ENCODE peak calls at places on chromosomes 13 and 19, in four cellular contexts. One of them, this sample, is unnamed.
A peak's percentile ranks its signal among the peaks of the same experiment; 100 is the strongest.

GRCh38 chr13:45292176-45292575 is 48.8 kb downstream of the TPT1 start:
- DNase-seq in HFFc6: no peak
- DNase-seq in cardiac fibroblast: no peak
- DNase-seq in pancreas: no peak
- DNase-seq in this sample: no peak

GRCh38 chr19:35251456-35251855 is 2.7 kb downstream of the LSR start:
- DNase-seq in pancreas: no peak
- DNase-seq in cardiac fibroblast: no peak
- DNase-seq in HFFc6: no peak
- DNase-seq in this sample: no peak

GRCh38 chr19:52336117-52336811 is at the start of gene ZNF610:
- DNase-seq in HFFc6: no peak
- DNase-seq in pancreas: peak; percentile 86
- DNase-seq in cardiac fibroblast: peak; percentile 88
- DNase-seq in this sample: peak; percentile 67

GRCh38 chr19:35901854-35902661 is at the start of gene HCST:
- DNase-seq in HFFc6: peak; percentile 46
- DNase-seq in cardiac fibroblast: peak; percentile 11
- DNase-seq in pancreas: no peak
- DNase-seq in this sample: no peak

GRCh38 chr13:99335603-99336002 is 28.4 kb upstream of the GPR183 start:
- DNase-seq in HFFc6: no peak
- DNase-seq in pancreas: no peak
- DNase-seq in cardiac fibroblast: peak; percentile 33
- DNase-seq in this sample: no peak

GRCh38 chr19:55454787-55455243 is 6.6 kb downstream of the ISOC2 start:
- DNase-seq in pancreas: no peak
- DNase-seq in cardiac fibroblast: peak; percentile 54
- DNase-seq in HFFc6: peak; percentile 37
- DNase-seq in this sample: peak; percentile 68

GRCh38 chr13:110915874-110916670 is 1.2 kb upstream of the ANKRD10 start:
- DNase-seq in pancreas: no peak
- DNase-seq in cardiac fibroblast: peak; percentile 79
- DNase-seq in HFFc6: peak; percentile 69
- DNase-seq in this sample: no peak

GRCh38 chr19:48292798-48293197 is 22.9 kb downstream of the ZNF114 start:
- DNase-seq in pancreas: no peak
- DNase-seq in HFFc6: peak; percentile 80
- DNase-seq in cardiac fibroblast: peak; percentile 90
- DNase-seq in this sample: no peak

GRCh38 chr13:26075498-26075897 is 23.7 kb upstream of the SHISA2 start:
- DNase-seq in HFFc6: no peak
- DNase-seq in pancreas: no peak
- DNase-seq in cardiac fibroblast: no peak
- DNase-seq in this sample: peak; percentile 30

GRCh38 chr13:26074706-26075105 is 22.9 kb upstream of the SHISA2 start:
- DNase-seq in pancreas: no peak
- DNase-seq in cardiac fibroblast: peak; percentile 65
- DNase-seq in HFFc6: no peak
- DNase-seq in this sample: peak; percentile 62
- TF ChIP-seq CTCF in pancreas: no peak
- TF ChIP-seq CTCF in cardiac fibroblast: peak; percentile 11
- TF ChIP-seq CTCF in HFFc6: no peak
- TF ChIP-seq CTCF in this sample: peak; percentile 13

GRCh38 chr19:44753619-44753931 is 5.1 kb downstream of the BCL3 start:
- DNase-seq in cardiac fibroblast: no peak
- DNase-seq in pancreas: no peak
- DNase-seq in HFFc6: no peak
- DNase-seq in this sample: no peak

GRCh38 chr19:44754743-44755066 is 6.2 kb downstream of the BCL3 start:
- DNase-seq in cardiac fibroblast: no peak
- DNase-seq in pancreas: no peak
- DNase-seq in HFFc6: no peak
- DNase-seq in this sample: no peak

GRCh38 chr19:44752123-44752815 is 3.8 kb downstream of the BCL3 start:
- DNase-seq in pancreas: no peak
- DNase-seq in cardiac fibroblast: no peak
- DNase-seq in HFFc6: no peak
- DNase-seq in this sample: no peak

GRCh38 chr19:44753932-44754742 is 5.6 kb downstream of the BCL3 start:
- DNase-seq in cardiac fibroblast: peak; percentile 89
- DNase-seq in pancreas: peak; percentile 88
- DNase-seq in HFFc6: peak; percentile 51
- DNase-seq in this sample: peak; percentile 48

GRCh38 chr19:44752816-44753618 is 4.5 kb downstream of the BCL3 start:
- DNase-seq in pancreas: peak; percentile 91
- DNase-seq in HFFc6: peak; percentile 86
- DNase-seq in cardiac fibroblast: peak; percentile 97
- DNase-seq in this sample: peak; percentile 45
- TF ChIP-seq CTCF in pancreas: no peak
- TF ChIP-seq CTCF in HFFc6: peak; percentile 37
- TF ChIP-seq CTCF in cardiac fibroblast: peak; percentile 10
- TF ChIP-seq CTCF in this sample: no peak

GRCh38 chr13:113460599-113460998 is 7.3 kb upstream of the ADPRHL1 start:
- DNase-seq in pancreas: no peak
- DNase-seq in cardiac fibroblast: no peak
- DNase-seq in HFFc6: no peak
- DNase-seq in this sample: no peak

GRCh38 chr13:113460064-113460555 is 6.8 kb upstream of the ADPRHL1 start:
- DNase-seq in cardiac fibroblast: no peak
- DNase-seq in HFFc6: no peak
- DNase-seq in pancreas: no peak
- DNase-seq in this sample: no peak

GRCh38 chr13:113457510-113457909 is 4.2 kb upstream of the ADPRHL1 start:
- DNase-seq in pancreas: no peak
- DNase-seq in cardiac fibroblast: no peak
- DNase-seq in HFFc6: no peak
- DNase-seq in this sample: no peak

GRCh38 chr13:113456116-113456702 is 2.9 kb upstream of the ADPRHL1 start:
- DNase-seq in cardiac fibroblast: no peak
- DNase-seq in HFFc6: no peak
- DNase-seq in pancreas: no peak
- DNase-seq in this sample: no peak

DNA sequence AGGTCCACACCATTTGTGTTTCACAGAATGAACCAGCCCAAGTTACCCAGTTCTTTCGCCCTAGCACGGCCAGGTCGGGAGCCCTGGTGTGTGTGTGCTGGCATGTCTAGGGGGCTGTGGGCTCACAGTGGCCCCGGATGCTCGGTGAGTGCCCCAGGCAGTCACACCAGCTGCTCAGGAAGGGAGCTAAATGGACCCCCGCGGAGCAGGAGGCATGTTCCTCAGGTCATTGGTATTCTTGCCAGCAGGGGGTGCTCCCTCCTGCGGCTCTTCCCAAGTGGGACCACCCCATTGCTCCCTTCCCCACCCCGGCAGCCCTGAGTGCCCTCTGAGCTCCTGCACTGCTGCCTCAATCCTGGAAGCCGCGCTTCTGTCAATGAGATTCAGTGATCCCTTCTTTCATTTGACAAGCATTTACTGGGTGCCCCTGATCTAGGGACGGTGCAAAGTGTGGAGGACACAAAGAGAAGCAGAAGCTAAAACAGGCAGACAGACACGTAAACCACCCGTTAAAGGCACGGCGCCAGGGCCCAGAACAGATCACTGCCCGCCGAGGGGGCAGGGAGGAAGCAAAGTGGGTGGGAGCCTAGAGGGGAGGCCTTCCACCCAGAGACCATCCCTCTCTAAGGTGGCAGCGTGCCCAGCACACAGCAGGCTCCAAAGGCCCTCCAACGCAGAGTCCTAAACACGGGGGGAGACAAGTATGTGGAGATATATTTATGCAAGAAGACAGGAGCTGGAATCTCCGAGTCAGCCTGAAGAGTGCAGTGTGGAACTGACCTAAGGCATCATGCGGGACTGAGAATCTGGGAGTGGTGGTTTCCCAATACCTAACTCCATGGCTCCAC is 5.2 kb upstream of the ADPRHL1 start:
- DNase-seq in HFFc6: no peak
- DNase-seq in pancreas: no peak
- DNase-seq in cardiac fibroblast: no peak
- DNase-seq in this sample: no peak
- TF ChIP-seq CTCF in HFFc6: peak; percentile 73
- TF ChIP-seq CTCF in pancreas: no peak
- TF ChIP-seq CTCF in cardiac fibroblast: peak; percentile 46
- TF ChIP-seq CTCF in this sample: peak; percentile 59

GRCh38 chr19:46861691-46862503 is 1.1 kb downstream of the ARHGAP35 start:
- DNase-seq in cardiac fibroblast: peak; percentile 32
- DNase-seq in HFFc6: no peak
- DNase-seq in pancreas: peak; percentile 44
- DNase-seq in this sample: no peak
- TF ChIP-seq CTCF in cardiac fibroblast: no peak
- TF ChIP-seq CTCF in HFFc6: no peak
- TF ChIP-seq CTCF in pancreas: no peak
- TF ChIP-seq CTCF in this sample: no peak

GRCh38 chr19:8585057-8585893 is 8.0 kb upstream of the MYO1F start:
- DNase-seq in pancreas: no peak
- DNase-seq in cardiac fibroblast: no peak
- DNase-seq in HFFc6: no peak
- DNase-seq in this sample: no peak

GRCh38 chr19:8589177-8589714 is 12.0 kb upstream of the MYO1F start:
- DNase-seq in pancreas: no peak
- DNase-seq in HFFc6: no peak
- DNase-seq in cardiac fibroblast: no peak
- DNase-seq in this sample: no peak

GRCh38 chr19:8580710-8581281 is 3.6 kb upstream of the MYO1F start:
- DNase-seq in cardiac fibroblast: peak; percentile 82
- DNase-seq in pancreas: peak; percentile 77
- DNase-seq in HFFc6: peak; percentile 54
- DNase-seq in this sample: peak; percentile 76

DNA sequence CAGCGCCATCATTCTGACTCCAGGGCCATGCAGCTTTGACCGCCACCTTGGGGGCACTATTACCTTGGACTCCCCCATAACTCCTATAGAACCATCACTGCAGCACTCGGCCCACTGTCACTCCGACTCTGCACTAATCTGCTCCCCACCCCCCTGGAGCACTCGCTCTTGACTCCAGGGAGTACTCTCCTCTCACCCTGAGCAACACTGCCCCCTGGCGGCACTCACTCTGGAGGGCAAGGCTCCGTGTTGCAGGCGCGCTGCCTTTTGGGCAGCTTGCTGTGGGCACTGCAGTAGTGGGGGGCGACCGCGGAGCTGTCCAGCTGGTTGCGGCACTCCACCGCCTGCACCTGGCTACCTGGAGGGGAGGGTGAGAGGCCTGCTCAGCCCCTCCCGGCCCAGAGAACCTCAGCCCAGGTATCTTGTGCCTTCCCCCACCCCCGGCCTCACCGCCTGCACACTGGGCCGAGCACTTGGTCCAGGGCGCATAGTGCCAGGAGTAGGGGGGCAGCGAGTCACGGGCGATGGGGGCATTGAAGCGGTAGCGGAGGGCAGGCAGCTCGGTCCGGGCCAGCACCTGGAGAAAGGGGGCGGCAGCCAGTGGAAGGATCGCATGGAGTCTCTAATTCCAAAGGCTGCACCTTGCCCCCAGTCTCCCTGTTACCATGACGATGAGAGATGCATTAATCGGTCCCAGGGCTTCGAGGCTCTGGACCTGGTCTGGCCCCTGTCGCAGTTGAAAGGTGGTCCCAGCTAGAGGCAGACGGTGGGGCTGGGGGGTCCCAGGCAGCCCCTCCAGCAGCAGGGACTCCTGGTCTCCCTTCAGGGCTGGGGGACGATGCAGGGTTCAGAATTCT is 8.9 kb upstream of the MYO1F start:
- DNase-seq in pancreas: peak; percentile 52
- DNase-seq in HFFc6: no peak
- DNase-seq in cardiac fibroblast: peak; percentile 44
- DNase-seq in this sample: peak; percentile 68
- TF ChIP-seq CTCF in pancreas: peak; percentile 44
- TF ChIP-seq CTCF in HFFc6: peak; percentile 85
- TF ChIP-seq CTCF in cardiac fibroblast: peak; percentile 69
- TF ChIP-seq CTCF in this sample: peak; percentile 53

GRCh38 chr19:50406156-50406820 is 12.4 kb upstream of the SPIB start:
- DNase-seq in cardiac fibroblast: no peak
- DNase-seq in HFFc6: no peak
- DNase-seq in pancreas: no peak
- DNase-seq in this sample: no peak

GRCh38 chr19:50399368-50399745 is 15.2 kb downstream of the POLD1 start:
- DNase-seq in HFFc6: no peak
- DNase-seq in cardiac fibroblast: no peak
- DNase-seq in pancreas: no peak
- DNase-seq in this sample: no peak

GRCh38 chr19:50398675-50399367 is 14.7 kb downstream of the POLD1 start:
- DNase-seq in pancreas: no peak
- DNase-seq in cardiac fibroblast: no peak
- DNase-seq in HFFc6: no peak
- DNase-seq in this sample: no peak

GRCh38 chr19:50402544-50403301 is 16.0 kb upstream of the SPIB start:
- DNase-seq in HFFc6: no peak
- DNase-seq in pancreas: no peak
- DNase-seq in cardiac fibroblast: no peak
- DNase-seq in this sample: no peak

GRCh38 chr19:50401505-50402450 is 17.0 kb upstream of the SPIB start:
- DNase-seq in cardiac fibroblast: no peak
- DNase-seq in pancreas: no peak
- DNase-seq in HFFc6: no peak
- DNase-seq in this sample: no peak
- TF ChIP-seq CTCF in cardiac fibroblast: no peak
- TF ChIP-seq CTCF in pancreas: no peak
- TF ChIP-seq CTCF in HFFc6: peak; percentile 17
- TF ChIP-seq CTCF in this sample: no peak

GRCh38 chr13:28059214-28059613 is 41.2 kb downstream of the FLT3 start:
- DNase-seq in HFFc6: peak; percentile 4
- DNase-seq in cardiac fibroblast: peak; percentile 48
- DNase-seq in pancreas: peak; percentile 52
- DNase-seq in this sample: peak; percentile 71
- TF ChIP-seq CTCF in HFFc6: peak; percentile 71
- TF ChIP-seq CTCF in cardiac fibroblast: peak; percentile 47
- TF ChIP-seq CTCF in pancreas: peak; percentile 24
- TF ChIP-seq CTCF in this sample: peak; percentile 62

DNA sequence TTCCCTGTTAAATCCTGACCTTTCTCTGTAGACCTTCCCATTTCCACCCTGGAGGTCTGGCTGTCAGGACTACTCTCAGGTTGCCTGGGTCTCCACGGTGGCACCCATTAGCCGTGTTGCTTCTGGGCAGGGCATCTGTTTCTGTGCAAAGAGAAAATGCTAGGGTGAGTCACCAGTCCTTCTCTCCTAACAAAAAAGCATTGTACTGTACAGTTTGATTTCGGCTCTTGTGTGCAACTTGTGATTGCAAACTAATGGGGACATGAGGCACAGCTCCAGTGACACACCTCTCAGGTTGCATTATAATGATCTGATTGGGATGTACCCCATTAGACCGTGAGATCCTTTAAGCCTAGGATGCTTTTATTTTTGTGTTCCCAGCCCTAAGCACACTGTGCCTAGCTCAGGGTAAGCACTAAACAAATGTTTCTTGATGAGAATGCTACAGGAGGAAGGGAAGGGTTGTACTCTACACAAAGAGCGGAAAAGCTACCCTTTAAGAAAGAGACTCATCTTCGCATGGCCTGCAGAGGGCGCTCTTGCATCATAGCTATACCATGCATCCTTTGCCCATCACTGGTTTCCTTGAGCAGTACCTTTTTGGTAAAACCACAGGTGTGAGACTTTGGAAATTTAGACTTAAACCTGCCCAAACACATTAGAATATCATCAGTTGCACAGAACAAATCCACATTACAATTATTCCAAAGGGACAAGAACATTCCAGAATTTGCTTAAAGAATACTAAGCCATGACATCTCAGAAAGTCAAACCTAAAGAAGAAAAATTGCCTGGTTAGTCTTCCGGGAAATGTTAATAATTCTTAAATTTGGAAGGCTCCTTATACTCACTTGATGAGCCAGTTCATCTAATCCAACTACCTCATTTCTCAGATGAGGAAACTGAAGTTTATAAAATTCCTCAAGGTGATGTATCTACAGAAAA is 20.3 kb upstream of the TRIM13 start:
- DNase-seq in pancreas: peak; percentile 73
- DNase-seq in HFFc6: peak; percentile 33
- DNase-seq in cardiac fibroblast: peak; percentile 81
- DNase-seq in this sample: peak; percentile 71
- TF ChIP-seq CTCF in pancreas: peak; percentile 79
- TF ChIP-seq CTCF in HFFc6: peak; percentile 97
- TF ChIP-seq CTCF in cardiac fibroblast: peak; percentile 88
- TF ChIP-seq CTCF in this sample: peak; percentile 93